ENCODE peak calls at places on chromosomes 12 and 14, in five cellular contexts. H, M, T, E and N are unnamed samples.

GRCh38 chr14:102930753-102931579 is 8.5 kb downstream of the AMN start:
- DNase-seq in M (peak; percentile 43), E (no peak), H (peak; percentile 42), T (peak; percentile 44), N (no peak)

GRCh38 chr12:119614705-119615104 is 21.1 kb downstream of the TMEM233 start:
- DNase-seq in T (no peak), M (no peak), H (no peak), E (no peak), N (no peak)

GRCh38 chr14:99755629-99756603 is 37.3 kb upstream of the EML1 start:
- DNase-seq in M (peak; percentile 96), H (no peak), T (no peak), E (no peak), N (no peak)

GRCh38 chr12:81758421-81759214 is 532 bp downstream of the PPFIA2 start:
- DNase-seq in E (peak; percentile 19), H (no peak), M (peak; percentile 2), T (peak; percentile 6), N (peak; percentile 40)

GRCh38 chr14:37406095-37406494 is 189.0 kb downstream of the FOXA1 start:
- DNase-seq in H (no peak), M (no peak), T (peak; percentile 66), E (no peak), N (no peak)

GRCh38 chr12:16118586-16118985 is 158.9 kb downstream of the SLC15A5 start:
- DNase-seq in H (no peak), T (no peak), M (no peak), E (no peak), N (no peak)

GRCh38 chr14:101504096-101504948 is 57.0 kb upstream of the DIO3 start:
- DNase-seq in H (no peak), T (no peak), M (no peak), E (no peak), N (no peak)

GRCh38 chr12:75977952-75978671 is 53.5 kb downstream of the PHLDA1 start:
- DNase-seq in H (peak; percentile 96), E (peak; percentile 81), T (peak; percentile 99), M (peak; percentile 100), N (peak; percentile 26)

GRCh38 chr12:105852958-105853357 is 285.8 kb downstream of the NUAK1 start:
- DNase-seq in H (no peak), E (no peak), T (no peak), M (no peak), N (no peak)

GRCh38 chr12:124545508-124546418 is 21.6 kb downstream of the NCOR2 start:
- DNase-seq in T (no peak), E (peak; percentile 32), H (peak; percentile 42), M (no peak), N (no peak)

GRCh38 chr12:109900752-109901580 is 892 bp downstream of the TCHP start:
- DNase-seq in H (peak; percentile 45), E (no peak), T (no peak), M (peak; percentile 26), N (peak; percentile 48)

GRCh38 chr14:102508410-102508773 is 1.2 kb downstream of the ANKRD9 start:
- DNase-seq in M (no peak), H (peak; percentile 38), E (no peak), T (peak; percentile 78), N (peak; percentile 31)

GRCh38 chr14:60294670-60295069 is 45.6 kb downstream of the PPM1A start:
- DNase-seq in E (no peak), H (no peak), M (peak; percentile 30), T (no peak), N (no peak)

GRCh38 chr12:67220065-67220464 is 49.1 kb upstream of the CAND1 start:
- DNase-seq in M (peak; percentile 2), T (peak; percentile 63), H (peak; percentile 45), E (no peak), N (peak; percentile 40)

GRCh38 chr12:122309564-122310121 is 43.3 kb upstream of the VPS33A start:
- DNase-seq in E (no peak), M (no peak), H (no peak), T (no peak), N (no peak)

GRCh38 chr14:104567957-104568225 is 11.7 kb upstream of the C14orf180 start:
- DNase-seq in H (no peak), M (no peak), T (no peak), E (no peak), N (no peak)

GRCh38 chr12:8780389-8780788 is 42.0 kb upstream of the A2ML1 start:
- DNase-seq in M (peak; percentile 10), E (no peak), H (peak; percentile 16), T (peak; percentile 64), N (peak; percentile 14)

GRCh38 chr14:36171607-36172006 is 4.9 kb downstream of the PTCSC3 start:
- DNase-seq in H (no peak), E (no peak), T (no peak), M (no peak), N (no peak)

GRCh38 chr12:57899010-57899662 is 42.2 kb upstream of the ATP23 start:
- DNase-seq in M (peak; percentile 78), H (no peak), T (peak; percentile 82), E (peak; percentile 89), N (no peak)

GRCh38 chr14:80638620-80639215 is 302.8 kb downstream of the CEP128 start:
- DNase-seq in E (no peak), H (no peak), T (peak; percentile 77), M (peak; percentile 94), N (no peak)

GRCh38 chr12:25004447-25004846 is 55.5 kb upstream of the BCAT1 start:
- DNase-seq in M (no peak), T (no peak), E (no peak), H (no peak), N (no peak)

GRCh38 chr14:105877645-105878044 is 351.3 kb downstream of the TMEM121 start:
- DNase-seq in M (no peak), E (no peak), T (no peak), H (no peak), N (no peak)

GRCh38 chr14:72894623-72895378 is 900 bp upstream of the DPF3 start:
- DNase-seq in M (peak; percentile 51), T (peak; percentile 54), H (no peak), E (no peak), N (peak; percentile 57)

GRCh38 chr14:51564460-51564859 is 87.2 kb upstream of the FRMD6 start:
- DNase-seq in T (no peak), H (no peak), E (no peak), M (no peak), N (no peak)

GRCh38 chr12:119343130-119343529 is 8.6 kb downstream of the CCDC60 start:
- DNase-seq in M (no peak), H (no peak), E (no peak), T (no peak), N (no peak)

GRCh38 chr12:37543966-37544668 is 772.5 kb upstream of the ALG10B start:
- DNase-seq in H (no peak), T (no peak), M (no peak), E (no peak), N (no peak)

GRCh38 chr12:42190376-42190775 is 45.7 kb upstream of the GXYLT1 start:
- DNase-seq in M (no peak), T (no peak), E (no peak), H (no peak), N (no peak)

GRCh38 chr14:23147676-23148075 is 28.6 kb upstream of the CEBPE start:
- DNase-seq in M (peak; percentile 26), E (no peak), H (no peak), T (peak; percentile 86), N (no peak)

GRCh38 chr14:22563987-22564386 is 25.0 kb downstream of the DAD1 start:
- DNase-seq in E (peak; percentile 21), T (no peak), H (no peak), M (peak; percentile 23), N (no peak)

GRCh38 chr12:13586361-13586760 is 389.8 kb downstream of the EMP1 start:
- DNase-seq in T (no peak), H (no peak), E (no peak), M (no peak), N (no peak)